ENCODE peak calls at places on chromosomes 11 and 22, in six cellular contexts. I is IMR-90, Y is mesenchymal stem cell, M is H9, B is neuronal stem cell, J is H1. F is an unnamed sample. For H3K9me3, the result is how much of the 10 kb centered on the place peaks cover.

GRCh38 chr11:129191649-129192048 is 476 bp downstream of the ARHGAP32 start:
- DNase-seq in B (no peak), J (no peak), M (no peak), Y (no peak), I (no peak), F (peak)

GRCh38 chr11:43567396-43567975 is 113.1 kb upstream of the HSD17B12 start:
- DNase-seq in B (no peak), J (no peak), M (no peak), I (peak), Y (peak), F (no peak)

GRCh38 chr11:83063073-83063754 is 8.5 kb downstream of the RAB30 start:
- DNase-seq in Y (peak), M (no peak), I (peak), J (no peak), B (no peak), F (peak)

GRCh38 chr11:117519170-117519569 is 191.5 kb downstream of the CEP164 start:
- DNase-seq in B (no peak), J (no peak), Y (no peak), M (no peak), I (no peak), F (no peak)

GRCh38 chr11:9015677-9016076 is 11.9 kb upstream of the NRIP3 start:
- DNase-seq in Y (peak), B (peak), I (peak), J (peak), M (peak), F (peak)

GRCh38 chr11:3087821-3088800 is 30.9 kb upstream of the CARS1 start:
- DNase-seq in M (no peak), J (no peak), I (peak), Y (peak), B (no peak), F (no peak)

GRCh38 chr11:45985212-45985611 is 62.8 kb downstream of the LARGE2 start:
- DNase-seq in B (no peak), I (no peak), M (no peak), Y (no peak), J (no peak), F (no peak)

GRCh38 chr11:103051158-103051801 is 40.7 kb downstream of the DCUN1D5 start:
- DNase-seq in Y (no peak), M (no peak), B (no peak), J (no peak), I (no peak), F (no peak)

GRCh38 chr22:36197601-36198146 is 3.9 kb downstream of the APOL4 start:
- DNase-seq in Y (peak), M (no peak), J (no peak), I (no peak), B (peak), F (no peak)

GRCh38 chr11:5808500-5809121 is at the start of gene OR52N2:
- DNase-seq in B (peak), I (peak), J (peak), M (peak), Y (peak), F (peak)

GRCh38 chr11:65918211-65919150 is at the start of gene C11orf68:
- DNase-seq in Y (no peak), J (peak), I (no peak), M (no peak), B (no peak), F (peak)

GRCh38 chr11:5937868-5938602 is 4.0 kb upstream of the OR56A3 start:
- DNase-seq in M (no peak), Y (no peak), I (no peak), B (no peak), J (no peak), F (peak)

GRCh38 chr11:129768356-129768755 is 47.3 kb upstream of the TMEM45B start:
- DNase-seq in Y (no peak), J (no peak), M (no peak), I (no peak), B (no peak), F (no peak)

GRCh38 chr11:13606701-13607100 is 61.8 kb upstream of the FAR1 start:
- DNase-seq in M (no peak), J (no peak), I (no peak), Y (no peak), B (no peak), F (no peak)

GRCh38 chr11:1258401-1259075 is 35.7 kb downstream of the MUC5B start:
- DNase-seq in B (no peak), I (no peak), M (no peak), Y (no peak), J (no peak), F (peak)
- H3K9me3 ChIP-seq in B (under half), I (under half), M (under half), Y (under half), J (under half), F (under half)

DNA sequence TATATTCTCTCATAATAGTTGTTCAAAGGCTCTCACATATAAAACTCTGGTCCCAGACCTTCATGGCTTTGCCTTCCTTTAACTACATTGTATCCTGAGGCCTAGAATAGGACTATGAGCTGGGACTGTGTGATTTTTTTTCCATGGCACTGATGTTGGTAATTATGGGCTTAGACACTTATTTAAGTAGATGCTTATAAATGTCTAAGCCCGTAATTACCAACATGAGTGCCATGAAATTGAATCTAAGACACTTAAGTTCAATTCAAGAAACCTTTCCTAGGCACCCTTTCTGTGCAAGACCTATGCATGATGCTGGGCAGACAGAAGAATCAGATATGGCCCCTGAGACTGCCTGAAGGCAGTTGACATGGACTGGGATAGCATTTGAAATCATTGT is 63.0 kb downstream of the P4HA3 start:
- DNase-seq in J (no peak), M (no peak), B (no peak), I (no peak), Y (no peak), F (no peak)
- H3K14ac ChIP-seq in J (no peak), M (no peak), B (no peak), I (no peak), Y (no peak), F (no peak)

DNA sequence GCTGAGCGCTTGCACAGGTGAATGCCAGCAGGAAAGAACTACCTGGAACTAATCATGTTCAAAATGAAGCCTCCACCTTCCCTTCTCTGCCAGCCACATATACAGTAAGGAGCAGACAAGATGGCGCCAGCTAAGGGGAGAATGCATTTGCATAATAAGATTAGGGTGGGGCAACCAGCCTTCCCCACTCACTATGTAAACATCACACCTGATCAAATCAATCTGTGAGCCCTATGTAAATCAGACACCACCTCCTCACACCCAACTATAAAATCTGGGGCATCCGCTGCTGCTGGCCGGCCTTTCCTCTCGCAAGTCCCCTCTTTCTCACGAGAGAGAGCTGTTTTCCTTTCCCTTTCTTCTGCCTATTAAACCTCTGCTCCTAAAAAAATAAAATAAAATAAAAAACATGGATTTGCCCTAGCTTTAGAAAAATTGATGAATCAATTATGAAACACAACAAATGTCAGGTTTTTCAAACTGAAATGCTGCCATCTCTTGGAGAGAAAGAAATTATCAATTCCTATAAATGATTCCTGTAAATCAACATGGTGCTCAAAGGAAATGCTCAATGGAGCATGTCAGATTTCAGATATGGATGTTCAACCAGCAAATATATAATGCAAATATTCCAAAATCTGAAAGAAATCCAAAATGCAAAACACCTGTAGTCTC is 108.9 kb downstream of the SGSM3 start:
- DNase-seq in I (no peak), J (peak), B (no peak), M (no peak), Y (no peak), F (no peak)
- H3K18ac ChIP-seq in I (no peak), J (no peak), B (no peak), M (no peak), Y (no peak), F (no peak)

GRCh38 chr22:48975886-48976285 is 851.8 kb downstream of the BRD1 start:
- DNase-seq in J (no peak), I (no peak), B (no peak), Y (no peak), M (no peak), F (no peak)

GRCh38 chr22:48974443-48975251 is 853.0 kb downstream of the BRD1 start:
- DNase-seq in J (peak), I (no peak), M (peak), Y (no peak), B (no peak), F (no peak)

GRCh38 chr22:48973694-48974041 is 854.0 kb downstream of the BRD1 start:
- DNase-seq in B (no peak), M (no peak), I (no peak), J (peak), Y (no peak), F (no peak)

GRCh38 chr22:48976556-48977535 is 850.8 kb downstream of the BRD1 start:
- DNase-seq in Y (no peak), B (no peak), M (no peak), J (peak), I (no peak), F (no peak)

DNA sequence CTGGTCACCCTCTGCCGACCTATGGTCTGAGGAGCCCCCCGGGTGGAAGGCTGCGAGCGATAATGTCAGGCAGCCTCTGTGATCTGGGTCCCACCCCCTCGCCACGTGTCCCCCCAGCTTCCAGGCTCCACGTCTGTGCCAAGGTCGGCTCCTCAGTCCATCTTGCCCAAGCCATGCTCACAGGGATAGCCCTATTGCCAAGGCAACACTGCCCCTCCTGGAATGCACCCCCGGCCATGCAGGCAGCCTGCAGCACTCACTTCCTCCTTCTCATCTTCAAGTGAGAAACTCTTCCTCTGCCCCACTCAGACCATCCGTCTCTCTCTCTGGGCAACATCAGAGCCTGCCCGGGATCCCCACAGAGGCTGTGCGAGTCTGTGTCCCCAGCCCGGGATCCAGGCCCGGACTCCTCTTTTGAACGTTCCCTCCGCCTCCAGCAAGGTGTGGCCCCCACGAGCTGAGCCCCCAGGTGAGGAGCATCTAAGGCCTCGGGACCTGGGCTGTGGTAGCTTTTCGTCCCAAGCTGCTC is 852.4 kb downstream of the BRD1 start:
- DNase-seq in I (no peak), Y (no peak), J (peak), M (no peak), B (no peak), F (no peak)
- H3K9me3 ChIP-seq in I (under half), Y (under half), J (under half), M (under half), B (under half), F (under half)

GRCh38 chr11:21414928-21415327 is 745.5 kb downstream of the NELL1 start:
- DNase-seq in Y (no peak), I (no peak), B (no peak), J (no peak), M (no peak), F (no peak)
- H3K14ac ChIP-seq in Y (no peak), I (no peak), B (no peak), J (no peak), M (no peak), F (no peak)

GRCh38 chr11:78261869-78262637 is 73.3 kb downstream of the USP35 start:
- DNase-seq in Y (no peak), I (no peak), M (no peak), B (no peak), J (no peak), F (no peak)
- H3K18ac ChIP-seq in Y (peak), I (no peak), M (no peak), B (no peak), J (no peak), F (no peak)

DNA sequence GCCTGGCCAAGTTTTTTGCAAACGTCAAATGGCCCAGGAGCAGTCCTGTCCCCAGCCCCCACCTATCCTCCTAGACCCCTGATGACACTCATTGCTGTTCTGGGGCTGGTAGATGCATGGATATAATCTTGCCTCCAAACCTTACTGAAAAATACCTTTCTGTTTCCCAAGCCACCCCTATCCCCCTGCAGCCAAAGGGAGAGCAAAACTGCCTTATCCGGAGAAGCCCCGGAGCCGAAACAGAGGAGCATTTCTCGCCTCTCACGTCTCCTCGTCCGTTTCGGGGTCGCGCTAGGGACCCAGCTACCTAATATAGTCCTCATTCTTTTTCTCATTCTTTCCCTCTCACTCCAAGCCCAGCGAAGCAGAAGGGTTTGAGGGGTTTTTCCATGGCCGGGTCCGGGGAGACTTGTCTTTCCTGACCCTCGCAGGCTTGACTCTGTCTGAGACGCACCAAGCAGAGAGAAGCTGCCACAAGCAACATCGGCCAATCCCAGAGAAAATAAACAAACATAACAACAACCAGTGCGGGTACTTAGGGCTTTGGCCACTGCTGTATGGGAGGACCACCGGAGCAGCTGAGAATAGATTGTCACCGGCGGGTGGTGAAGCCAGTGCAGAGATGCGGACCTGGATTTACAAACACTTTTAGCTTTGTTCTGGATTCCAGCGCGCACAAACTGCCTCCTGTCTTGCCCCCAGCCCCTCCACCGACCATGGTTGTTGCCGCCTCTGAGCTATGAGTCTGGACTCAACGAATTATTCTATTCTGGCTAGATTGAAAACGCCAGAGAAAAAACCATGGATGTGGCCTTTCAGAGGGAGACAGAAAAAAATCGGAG is 1.6 kb downstream of the BSX start:
- DNase-seq in J (peak), M (peak), I (no peak), Y (no peak), B (peak), F (no peak)
- H3K9me3 ChIP-seq in J (under half), M (under half), I (under half), Y (under half), B (under half), F (under half)